ENCODE peak calls at places on chromosomes 2 and 18, in five cellular contexts. S, K, C, N and Q are unnamed samples.

GRCh38 chr2:206993512-206993911 is 54.2 kb downstream of the CPO start:
- DNase-seq in S (no peak), C (no peak), N (no peak), K (no peak), Q (no peak)

GRCh38 chr2:32810909-32811495 is 135.8 kb upstream of the LTBP1 start:
- DNase-seq in N (no peak), S (no peak), K (peak), C (no peak), Q (no peak)

GRCh38 chr18:54883816-54884604 is 55.7 kb downstream of the RAB27B start:
- DNase-seq in S (no peak), K (peak), N (no peak), C (no peak), Q (no peak)

GRCh38 chr2:126863336-126864015 is 35.2 kb upstream of the TEX51 start:
- DNase-seq in N (no peak), S (no peak), C (no peak), K (no peak), Q (no peak)

GRCh38 chr2:199485732-199486335 is 28.1 kb upstream of the SATB2 start:
- DNase-seq in C (peak), S (no peak), N (no peak), K (peak), Q (peak)

GRCh38 chr2:23630111-23630480 is 245.1 kb downstream of the KLHL29 start:
- DNase-seq in C (no peak), S (no peak), K (no peak), N (no peak), Q (no peak)

GRCh38 chr18:41226186-41226585 is 728.8 kb upstream of the PIK3C3 start:
- DNase-seq in N (no peak), C (peak), S (no peak), K (peak), Q (no peak)

GRCh38 chr2:50395510-50396300 is 636.2 kb downstream of the NRXN1 start:
- DNase-seq in C (no peak), N (no peak), K (peak), S (no peak), Q (no peak)

GRCh38 chr2:165633431-165633830 is 160.6 kb downstream of the GALNT3 start:
- DNase-seq in K (no peak), N (no peak), C (no peak), S (no peak), Q (no peak)

GRCh38 chr2:118059919-118060478 is 28.3 kb upstream of the INSIG2 start:
- DNase-seq in C (no peak), N (no peak), K (no peak), S (no peak), Q (peak)

GRCh38 chr2:152694161-152694661 is 23.1 kb downstream of the PRPF40A start:
- DNase-seq in S (no peak), C (peak), N (no peak), K (peak), Q (peak)

GRCh38 chr2:147665035-147665434 is 179.8 kb upstream of the ACVR2A start:
- DNase-seq in K (peak), C (no peak), S (no peak), N (no peak), Q (no peak)

DNA sequence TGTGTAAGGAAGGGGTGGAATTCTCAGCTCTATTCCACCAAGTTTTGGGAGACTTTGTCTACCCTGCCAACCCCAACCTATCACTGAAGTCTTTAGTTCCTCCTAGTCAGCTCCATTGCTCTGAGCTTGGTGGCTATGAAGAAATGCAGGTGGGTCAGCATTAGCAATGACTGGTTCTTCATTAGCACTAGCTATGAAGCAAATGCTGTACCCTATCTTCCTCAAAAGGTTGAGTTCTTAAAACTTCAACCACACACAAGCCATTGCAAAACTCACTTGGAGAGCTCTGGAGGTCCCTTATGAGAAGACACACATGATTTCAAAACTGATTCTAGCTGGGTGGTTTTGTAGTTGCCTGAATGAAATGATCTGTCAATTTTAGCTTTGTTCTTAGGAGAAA is 193.8 kb downstream of the IKZF2 start:
- DNase-seq in N (no peak), S (no peak), C (no peak), K (no peak), Q (no peak)
- H3K4me3 ChIP-seq in N (no peak), S (no peak), C (no peak), K (no peak), Q (no peak)

DNA sequence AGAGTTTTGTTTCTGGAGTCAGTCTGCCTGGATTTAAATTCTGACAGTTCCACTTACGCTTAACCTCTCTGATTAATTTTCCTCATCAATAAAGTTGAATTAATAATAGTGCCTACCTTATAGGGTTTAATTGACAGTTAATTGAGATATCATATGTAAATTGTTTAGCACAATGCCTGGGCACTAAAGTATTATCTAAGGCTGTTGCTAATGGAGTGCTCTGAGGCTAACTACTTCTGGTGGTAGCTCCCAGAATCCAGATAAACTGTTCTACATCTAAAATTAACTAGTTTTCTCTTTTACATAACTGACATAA is 185.6 kb upstream of the STON1 start:
- DNase-seq in C (no peak), N (no peak), S (no peak), K (no peak), Q (no peak)
- H3K4me3 ChIP-seq in C (peak), N (peak), S (peak), K (no peak), Q (peak)

GRCh38 chr2:190763901-190764514 is 115.1 kb downstream of the NAB1 start:
- DNase-seq in C (no peak), N (no peak), S (no peak), K (peak), Q (no peak)

GRCh38 chr2:190755796-190756415 is 107.0 kb downstream of the NAB1 start:
- DNase-seq in S (no peak), K (no peak), C (no peak), N (no peak), Q (peak)

GRCh38 chr2:190763100-190763499 is 114.2 kb downstream of the NAB1 start:
- DNase-seq in K (no peak), S (no peak), C (no peak), N (no peak), Q (no peak)

GRCh38 chr2:190762569-190762968 is 113.7 kb downstream of the NAB1 start:
- DNase-seq in N (no peak), C (no peak), S (no peak), K (no peak), Q (no peak)

DNA sequence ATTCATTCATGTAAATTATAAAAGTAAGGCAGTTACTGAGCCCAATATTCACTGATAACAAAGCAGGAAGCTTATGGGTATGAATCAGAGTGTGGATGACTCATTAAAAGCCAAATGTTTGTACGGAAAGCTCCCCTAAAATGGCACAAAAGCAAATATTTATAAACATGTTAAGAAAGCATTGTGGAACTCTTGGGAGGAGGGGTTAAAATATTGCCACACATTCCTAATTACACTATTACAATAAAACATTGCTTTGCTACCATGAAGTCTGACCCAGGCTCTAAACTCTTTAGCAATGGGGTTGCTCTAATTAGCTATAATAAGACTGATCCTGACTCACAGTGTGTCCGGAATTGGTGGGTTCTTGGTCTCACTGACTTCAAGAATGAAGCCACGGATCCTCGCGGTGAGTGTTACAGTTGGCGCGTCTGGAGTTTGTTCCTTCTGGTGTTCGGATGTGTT is 110.9 kb downstream of the NAB1 start:
- DNase-seq in C (peak), N (no peak), S (no peak), K (peak), Q (peak)
- H3K4me3 ChIP-seq in C (no peak), N (no peak), S (no peak), K (no peak), Q (no peak)

DNA sequence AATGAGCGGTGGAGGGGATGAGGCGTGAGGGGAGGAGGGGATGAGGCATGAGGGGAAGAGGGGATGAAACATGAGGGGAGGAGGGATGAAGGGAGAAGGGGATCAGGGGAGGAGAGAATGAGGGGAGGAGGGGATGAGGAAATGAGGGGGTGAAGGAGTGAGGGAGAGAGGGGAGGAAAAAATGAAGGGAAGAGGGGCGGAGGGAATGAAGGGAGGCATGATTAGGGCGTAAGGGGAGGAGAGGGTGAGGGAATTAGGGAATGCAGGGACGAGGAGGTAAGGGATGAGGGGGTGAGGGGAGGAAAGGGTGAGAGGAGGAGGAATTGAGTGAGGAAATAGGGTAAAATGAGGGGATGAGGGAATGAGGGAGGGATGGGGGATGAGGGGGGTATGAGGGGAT is 40.5 kb downstream of the AQP12A start:
- DNase-seq in K (no peak), N (no peak), C (no peak), S (no peak), Q (no peak)
- H3K4me3 ChIP-seq in K (no peak), N (no peak), C (no peak), S (no peak), Q (no peak)

GRCh38 chr18:12838178-12838634 is 45.8 kb downstream of the PTPN2 start:
- DNase-seq in S (peak), K (peak), C (no peak), N (no peak), Q (peak)
- H3K4me3 ChIP-seq in S (peak), K (peak), C (no peak), N (no peak), Q (peak)

DNA sequence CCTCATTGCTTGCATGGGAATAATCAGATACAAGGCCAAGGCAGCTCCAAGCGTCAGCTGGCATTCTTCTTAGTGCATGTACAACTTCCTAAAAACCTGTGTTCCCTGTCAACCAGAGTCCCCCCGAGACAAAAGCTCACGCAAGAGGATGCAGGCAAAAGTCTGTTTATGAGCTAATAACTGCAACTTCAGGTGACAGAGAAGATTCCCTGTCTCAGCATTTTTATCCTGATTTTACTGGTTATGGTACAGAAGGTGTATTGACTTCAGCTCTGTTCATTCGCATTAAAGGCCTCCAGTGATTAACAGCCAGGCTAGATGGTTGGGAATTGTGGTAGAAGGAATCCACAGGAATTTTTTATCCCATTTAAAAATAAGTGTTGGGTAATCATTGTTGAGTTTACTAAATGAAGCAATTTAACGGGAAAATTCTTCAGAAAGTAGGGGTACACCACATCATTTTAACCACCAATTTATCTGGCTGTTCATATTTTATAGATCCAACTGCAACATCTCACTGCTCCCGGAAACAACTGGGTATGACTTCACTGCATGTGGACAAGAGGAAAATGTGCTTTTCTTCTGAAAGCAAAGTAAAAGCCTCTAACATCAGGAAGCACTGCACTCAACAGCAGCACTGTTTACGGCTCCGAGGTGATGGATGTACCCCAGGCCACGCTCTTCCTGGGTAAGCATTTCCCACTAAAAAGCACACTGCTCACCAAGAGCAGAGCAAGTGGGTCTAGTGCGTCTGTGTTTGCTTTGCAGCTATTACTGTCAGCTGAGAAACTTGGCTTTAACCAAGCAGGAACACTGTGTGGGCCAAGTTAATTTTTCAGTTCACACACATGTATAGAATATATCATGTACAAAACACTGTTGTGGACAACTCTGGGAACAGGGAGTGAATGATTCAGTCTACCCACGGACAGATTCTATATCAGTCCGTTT is 31.9 kb downstream of the CCBE1 start:
- DNase-seq in N (no peak), C (no peak), K (no peak), S (no peak), Q (peak)
- H3K4me3 ChIP-seq in N (peak), C (no peak), K (no peak), S (no peak), Q (no peak)